ENCODE peak calls at places on chromosomes 11 and 22, in nine cellular contexts. E is stimulated activated CD4-positive, alpha-beta T cell treated with anti-CD3 and anti-CD28 coated beads, Interleukin-1b, Interleukin-23, amount 100 ng/mL, for 24 hours; K is stomach; U is amygdala; L is lower leg skin; R is Ammon's horn; T is NCI-H446; Z is activated T-cell treated with anti-CD3 and anti-CD28 coated beads for 1 hour; W is NCI-H187. F is an unnamed sample.

GRCh38 chr11:108647701-108648527 is 17.0 kb upstream of the DDX10 start:
- DNase-seq in E (peak), K (peak), U (peak), L (peak), R (peak), T (peak), Z (peak), W (peak), F (peak)

GRCh38 chr11:44530413-44531115 is 34.9 kb upstream of the CD82 start:
- DNase-seq in E (no peak), K (no peak), U (no peak), L (no peak), R (no peak), T (no peak), Z (no peak), W (no peak), F (no peak)

GRCh38 chr11:77107950-77108349 is 5.3 kb downstream of the OMP start:
- DNase-seq in E (no peak), K (peak), U (no peak), L (no peak), R (no peak), T (peak), Z (no peak), W (no peak), F (no peak)

GRCh38 chr11:65225284-65226102 is 36.3 kb upstream of the POLA2 start:
- DNase-seq in E (peak), K (peak), U (peak), L (peak), R (peak), T (no peak), Z (peak), W (no peak), F (peak)

GRCh38 chr11:45141631-45142030 is 4.8 kb upstream of the PRDM11 start:
- DNase-seq in E (no peak), K (no peak), U (no peak), L (peak), R (no peak), T (no peak), Z (no peak), W (no peak), F (no peak)

GRCh38 chr22:24066260-24066659 is 55.2 kb downstream of the CABIN1 start:
- DNase-seq in E (no peak), K (no peak), U (no peak), L (no peak), R (no peak), T (no peak), Z (no peak), W (no peak), F (no peak)

GRCh38 chr11:73576226-73576625 is 21.7 kb downstream of the FAM168A start:
- DNase-seq in E (no peak), K (no peak), U (no peak), L (no peak), R (peak), T (no peak), Z (no peak), W (no peak), F (no peak)

GRCh38 chr11:38252620-38253019 is 1654.6 kb upstream of the RAG2 start:
- DNase-seq in E (no peak), K (no peak), U (no peak), L (no peak), R (no peak), T (peak), Z (no peak), W (no peak), F (no peak)

GRCh38 chr11:74169736-74170458 is 905 bp downstream of the C2CD3 start:
- DNase-seq in E (no peak), K (no peak), U (no peak), L (no peak), R (no peak), T (no peak), Z (no peak), W (no peak), F (no peak)

GRCh38 chr11:1568451-1568911 is 3.6 kb downstream of the DUSP8 start:
- DNase-seq in E (no peak), K (no peak), U (no peak), L (no peak), R (no peak), T (no peak), Z (no peak), W (no peak), F (no peak)

GRCh38 chr11:103488021-103488420 is 378.8 kb downstream of the DYNC2H1 start:
- DNase-seq in E (no peak), K (no peak), U (no peak), L (no peak), R (no peak), T (no peak), Z (no peak), W (no peak), F (no peak)

GRCh38 chr11:26420331-26420730 is 88.4 kb downstream of the ANO3 start:
- DNase-seq in E (no peak), K (no peak), U (no peak), L (no peak), R (no peak), T (no peak), Z (no peak), W (no peak), F (no peak)

F was measured in SHP77.